ENCODE peak calls at places on chromosomes 11 and 22, in eight cellular contexts. One of them, this sample, is unnamed.
A peak's percentile ranks its signal among the peaks of the same experiment; 100 is the strongest.

GRCh38 chr11:133893381-133893780 is 48.1 kb upstream of the SPATA19 start:
- DNase-seq in lower leg skin: no peak
- DNase-seq in ovary: no peak
- DNase-seq in breast epithelium: no peak
- DNase-seq in HCT116: no peak
- DNase-seq in right lobe of liver: no peak
- DNase-seq in esophagus muscularis mucosa: no peak
- DNase-seq in heart left ventricle: no peak
- DNase-seq in this sample: no peak

GRCh38 chr22:46381142-46381541 is 45.6 kb downstream of the TRMU start:
- DNase-seq in esophagus muscularis mucosa: no peak
- DNase-seq in HCT116: no peak
- DNase-seq in right lobe of liver: peak; percentile 37
- DNase-seq in lower leg skin: no peak
- DNase-seq in ovary: no peak
- DNase-seq in heart left ventricle: peak; percentile 7
- DNase-seq in breast epithelium: no peak
- DNase-seq in this sample: no peak

GRCh38 chr11:129861702-129862107 is 33.7 kb downstream of the NFRKB start:
- DNase-seq in lower leg skin: peak; percentile 76
- DNase-seq in right lobe of liver: no peak
- DNase-seq in HCT116: peak; percentile 61
- DNase-seq in heart left ventricle: no peak
- DNase-seq in esophagus muscularis mucosa: no peak
- DNase-seq in breast epithelium: peak; percentile 92
- DNase-seq in ovary: peak; percentile 55
- DNase-seq in this sample: no peak

GRCh38 chr11:117875397-117876048 is 935 bp downstream of the FXYD6 start:
- DNase-seq in HCT116: no peak
- DNase-seq in right lobe of liver: no peak
- DNase-seq in breast epithelium: no peak
- DNase-seq in lower leg skin: no peak
- DNase-seq in ovary: no peak
- DNase-seq in esophagus muscularis mucosa: no peak
- DNase-seq in heart left ventricle: no peak
- DNase-seq in this sample: no peak

GRCh38 chr11:19595840-19596751 is 116.5 kb upstream of the NAV2 start:
- DNase-seq in ovary: no peak
- DNase-seq in lower leg skin: peak; percentile 26
- DNase-seq in breast epithelium: no peak
- DNase-seq in heart left ventricle: peak; percentile 77
- DNase-seq in HCT116: no peak
- DNase-seq in right lobe of liver: peak; percentile 87
- DNase-seq in esophagus muscularis mucosa: no peak
- DNase-seq in this sample: peak; percentile 28

GRCh38 chr11:41413843-41414242 is 45.6 kb downstream of the LRRC4C start:
- DNase-seq in esophagus muscularis mucosa: no peak
- DNase-seq in ovary: no peak
- DNase-seq in breast epithelium: no peak
- DNase-seq in HCT116: no peak
- DNase-seq in heart left ventricle: no peak
- DNase-seq in right lobe of liver: no peak
- DNase-seq in lower leg skin: no peak
- DNase-seq in this sample: no peak

GRCh38 chr11:41206388-41206787 is 253.1 kb downstream of the LRRC4C start:
- DNase-seq in right lobe of liver: no peak
- DNase-seq in ovary: no peak
- DNase-seq in breast epithelium: no peak
- DNase-seq in HCT116: no peak
- DNase-seq in esophagus muscularis mucosa: no peak
- DNase-seq in heart left ventricle: no peak
- DNase-seq in lower leg skin: no peak
- DNase-seq in this sample: no peak

GRCh38 chr11:129935723-129936122 is 40.3 kb upstream of the NFRKB start:
- DNase-seq in lower leg skin: no peak
- DNase-seq in heart left ventricle: no peak
- DNase-seq in right lobe of liver: no peak
- DNase-seq in HCT116: no peak
- DNase-seq in esophagus muscularis mucosa: no peak
- DNase-seq in ovary: no peak
- DNase-seq in breast epithelium: no peak
- DNase-seq in this sample: no peak

GRCh38 chr22:46763051-46763705 is 728 bp downstream of the TBC1D22A start:
- DNase-seq in lower leg skin: no peak
- DNase-seq in heart left ventricle: peak; percentile 74
- DNase-seq in breast epithelium: no peak
- DNase-seq in HCT116: no peak
- DNase-seq in esophagus muscularis mucosa: no peak
- DNase-seq in right lobe of liver: no peak
- DNase-seq in ovary: no peak
- DNase-seq in this sample: peak; percentile 70

GRCh38 chr11:60455531-60456042 is at the start of gene MS4A1:
- DNase-seq in breast epithelium: no peak
- DNase-seq in esophagus muscularis mucosa: no peak
- DNase-seq in heart left ventricle: no peak
- DNase-seq in HCT116: no peak
- DNase-seq in right lobe of liver: no peak
- DNase-seq in lower leg skin: no peak
- DNase-seq in ovary: no peak
- DNase-seq in this sample: no peak

GRCh38 chr22:17562906-17563870 is at the start of gene SLC25A18:
- DNase-seq in ovary: no peak
- DNase-seq in right lobe of liver: peak; percentile 81
- DNase-seq in breast epithelium: no peak
- DNase-seq in heart left ventricle: peak; percentile 80
- DNase-seq in lower leg skin: no peak
- DNase-seq in esophagus muscularis mucosa: no peak
- DNase-seq in HCT116: no peak
- DNase-seq in this sample: peak; percentile 88

GRCh38 chr11:69215784-69216415 is 60.2 kb downstream of the SMIM38 start:
- DNase-seq in HCT116: no peak
- DNase-seq in right lobe of liver: no peak
- DNase-seq in ovary: no peak
- DNase-seq in esophagus muscularis mucosa: no peak
- DNase-seq in heart left ventricle: no peak
- DNase-seq in breast epithelium: peak; percentile 12
- DNase-seq in lower leg skin: peak; percentile 65
- DNase-seq in this sample: no peak

GRCh38 chr22:44578516-44579230 is 80.6 kb upstream of the RTL6 start:
- DNase-seq in lower leg skin: no peak
- DNase-seq in HCT116: no peak
- DNase-seq in heart left ventricle: peak; percentile 29
- DNase-seq in ovary: no peak
- DNase-seq in esophagus muscularis mucosa: no peak
- DNase-seq in breast epithelium: no peak
- DNase-seq in right lobe of liver: peak; percentile 10
- DNase-seq in this sample: no peak

GRCh38 chr11:90446207-90446606 is 223.4 kb upstream of the CHORDC1 start:
- DNase-seq in esophagus muscularis mucosa: no peak
- DNase-seq in breast epithelium: no peak
- DNase-seq in lower leg skin: no peak
- DNase-seq in ovary: no peak
- DNase-seq in heart left ventricle: no peak
- DNase-seq in right lobe of liver: no peak
- DNase-seq in HCT116: no peak
- DNase-seq in this sample: no peak

GRCh38 chr11:101442171-101442570 is 141.6 kb downstream of the TRPC6 start:
- DNase-seq in right lobe of liver: no peak
- DNase-seq in HCT116: no peak
- DNase-seq in esophagus muscularis mucosa: no peak
- DNase-seq in breast epithelium: no peak
- DNase-seq in heart left ventricle: no peak
- DNase-seq in ovary: no peak
- DNase-seq in lower leg skin: no peak
- DNase-seq in this sample: no peak

GRCh38 chr22:18095101-18095805 is 15.4 kb upstream of the TUBA8 start:
- DNase-seq in HCT116: no peak
- DNase-seq in right lobe of liver: no peak
- DNase-seq in breast epithelium: no peak
- DNase-seq in lower leg skin: no peak
- DNase-seq in esophagus muscularis mucosa: no peak
- DNase-seq in heart left ventricle: no peak
- DNase-seq in ovary: no peak
- DNase-seq in this sample: peak; percentile 84

GRCh38 chr11:60265373-60266214 is 14.9 kb upstream of the MS4A4A start:
- DNase-seq in esophagus muscularis mucosa: no peak
- DNase-seq in breast epithelium: no peak
- DNase-seq in HCT116: peak; percentile 36
- DNase-seq in right lobe of liver: no peak
- DNase-seq in ovary: no peak
- DNase-seq in heart left ventricle: no peak
- DNase-seq in lower leg skin: no peak
- DNase-seq in this sample: no peak

DNA sequence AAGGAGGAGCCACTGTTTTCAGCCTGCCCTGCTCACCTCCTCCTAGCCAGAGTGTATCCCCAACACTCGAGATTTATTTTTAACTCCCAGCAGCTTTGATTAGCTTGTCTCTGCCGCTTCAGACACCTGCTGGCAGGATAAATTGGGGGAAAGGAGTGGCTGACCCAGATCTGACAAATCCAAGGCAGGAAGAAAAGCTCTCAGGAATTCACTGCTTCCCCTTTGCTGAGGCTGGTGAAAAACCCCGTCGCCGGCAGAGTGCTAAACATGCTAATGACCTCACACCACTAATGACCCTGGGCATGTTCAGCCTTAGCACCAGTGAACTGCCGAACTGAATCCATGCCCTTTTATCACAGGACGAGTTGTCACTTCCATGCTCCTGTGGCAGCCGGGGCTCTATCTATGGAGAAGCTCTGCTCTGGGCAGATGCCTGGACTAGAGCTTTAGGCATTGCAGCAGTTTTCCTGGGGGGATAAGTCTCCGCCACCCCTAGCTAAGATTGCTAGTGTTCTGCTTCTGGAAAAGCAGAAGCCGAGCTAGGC is 52.2 kb downstream of the FEZ1 start:
- DNase-seq in breast epithelium: no peak
- DNase-seq in right lobe of liver: no peak
- DNase-seq in heart left ventricle: no peak
- DNase-seq in ovary: no peak
- DNase-seq in HCT116: no peak
- DNase-seq in esophagus muscularis mucosa: no peak
- DNase-seq in lower leg skin: no peak
- DNase-seq in this sample: no peak
- H3K4me3 ChIP-seq in breast epithelium: no peak overlapping the region
- H3K4me3 ChIP-seq in right lobe of liver: no peak overlapping the region
- H3K4me3 ChIP-seq in heart left ventricle: no peak overlapping the region
- H3K4me3 ChIP-seq in ovary: no peak overlapping the region
- H3K4me3 ChIP-seq in HCT116: no peak overlapping the region
- H3K4me3 ChIP-seq in esophagus muscularis mucosa: no peak overlapping the region
- H3K4me3 ChIP-seq in lower leg skin: no peak overlapping the region
- H3K4me3 ChIP-seq in this sample: no peak overlapping the region

DNA sequence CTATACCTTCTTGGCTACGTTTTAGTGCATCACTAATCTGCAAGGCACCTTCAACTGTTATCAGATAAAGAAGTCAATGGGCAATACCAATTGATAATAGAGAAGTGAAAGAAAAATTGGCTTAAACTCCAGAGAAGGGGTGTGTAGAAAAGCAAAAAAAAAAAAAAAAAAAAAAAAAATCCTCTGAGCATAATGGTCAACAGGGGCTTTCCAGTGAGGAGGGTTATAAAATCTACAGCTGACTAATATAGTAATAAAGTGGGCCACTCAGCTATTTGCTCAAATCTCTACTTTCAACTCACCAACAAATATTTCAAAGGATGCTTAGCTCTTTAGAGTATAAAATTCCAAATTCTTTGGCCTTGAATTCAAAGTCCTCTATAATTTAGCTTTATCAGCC is 77.8 kb downstream of the APOL5 start:
- DNase-seq in heart left ventricle: no peak
- DNase-seq in lower leg skin: no peak
- DNase-seq in ovary: no peak
- DNase-seq in esophagus muscularis mucosa: no peak
- DNase-seq in right lobe of liver: no peak
- DNase-seq in HCT116: no peak
- DNase-seq in breast epithelium: no peak
- DNase-seq in this sample: no peak
- TF ChIP-seq POLR2A in heart left ventricle: no peak
- TF ChIP-seq POLR2A in lower leg skin: no peak
- TF ChIP-seq POLR2A in ovary: no peak
- TF ChIP-seq POLR2A in esophagus muscularis mucosa: no peak
- TF ChIP-seq POLR2A in right lobe of liver: no peak
- TF ChIP-seq POLR2A in HCT116: no peak
- TF ChIP-seq POLR2A in breast epithelium: no peak
- TF ChIP-seq POLR2A in this sample: no peak

DNA sequence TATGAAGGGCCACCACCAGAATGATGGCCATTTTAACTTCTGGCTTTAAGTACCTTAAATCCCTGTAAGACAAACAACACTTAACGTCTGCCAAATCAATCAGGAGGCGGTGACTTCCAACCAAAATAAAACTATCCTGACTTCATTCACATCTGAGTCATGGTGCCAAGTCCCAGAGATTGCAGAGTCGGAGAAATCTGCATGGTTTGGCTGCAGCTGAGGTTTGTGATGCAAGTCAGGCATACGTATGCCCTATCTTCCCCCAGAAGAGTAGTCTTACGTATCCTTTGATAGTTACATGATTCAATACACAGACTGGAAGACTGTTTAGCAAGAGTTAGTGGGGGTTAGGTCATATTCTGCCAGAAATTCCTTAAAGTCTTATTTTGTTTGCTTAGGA is 1.7 kb upstream of the GAB2 start:
- DNase-seq in lower leg skin: peak; percentile 71
- DNase-seq in heart left ventricle: no peak
- DNase-seq in HCT116: no peak
- DNase-seq in ovary: peak; percentile 68
- DNase-seq in esophagus muscularis mucosa: no peak
- DNase-seq in breast epithelium: no peak
- DNase-seq in right lobe of liver: no peak
- DNase-seq in this sample: peak; percentile 40
- H3K4me3 ChIP-seq in lower leg skin: no peak overlapping the region
- H3K4me3 ChIP-seq in heart left ventricle: no peak overlapping the region
- H3K4me3 ChIP-seq in HCT116: no peak overlapping the region
- H3K4me3 ChIP-seq in ovary: no peak overlapping the region
- H3K4me3 ChIP-seq in esophagus muscularis mucosa: no peak overlapping the region
- H3K4me3 ChIP-seq in breast epithelium: no peak overlapping the region
- H3K4me3 ChIP-seq in right lobe of liver: no peak overlapping the region
- H3K4me3 ChIP-seq in this sample: no peak overlapping the region

GRCh38 chr11:65576867-65577755 is 1.3 kb downstream of the EHBP1L1 start:
- DNase-seq in right lobe of liver: peak; percentile 75
- DNase-seq in HCT116: no peak
- DNase-seq in esophagus muscularis mucosa: no peak
- DNase-seq in lower leg skin: no peak
- DNase-seq in heart left ventricle: peak; percentile 83
- DNase-seq in breast epithelium: no peak
- DNase-seq in ovary: no peak
- DNase-seq in this sample: peak; percentile 95

GRCh38 chr11:65574147-65574962 is 1.5 kb upstream of the EHBP1L1 start:
- DNase-seq in HCT116: peak; percentile 83
- DNase-seq in ovary: peak; percentile 86
- DNase-seq in heart left ventricle: peak; percentile 98
- DNase-seq in esophagus muscularis mucosa: peak; percentile 97
- DNase-seq in lower leg skin: peak; percentile 81
- DNase-seq in breast epithelium: peak; percentile 83
- DNase-seq in right lobe of liver: peak; percentile 94
- DNase-seq in this sample: peak; percentile 85

GRCh38 chr11:65574963-65575567 is 788 bp upstream of the EHBP1L1 start:
- DNase-seq in lower leg skin: no peak
- DNase-seq in HCT116: no peak
- DNase-seq in heart left ventricle: no peak
- DNase-seq in ovary: no peak
- DNase-seq in right lobe of liver: no peak
- DNase-seq in breast epithelium: no peak
- DNase-seq in esophagus muscularis mucosa: no peak
- DNase-seq in this sample: peak; percentile 73

GRCh38 chr11:65576232-65576866 is 496 bp downstream of the EHBP1L1 start:
- DNase-seq in breast epithelium: no peak
- DNase-seq in right lobe of liver: no peak
- DNase-seq in HCT116: no peak
- DNase-seq in heart left ventricle: no peak
- DNase-seq in esophagus muscularis mucosa: no peak
- DNase-seq in ovary: peak; percentile 68
- DNase-seq in lower leg skin: no peak
- DNase-seq in this sample: peak; percentile 63

GRCh38 chr11:65575568-65576231 is at the start of gene EHBP1L1:
- DNase-seq in right lobe of liver: peak; percentile 82
- DNase-seq in heart left ventricle: peak; percentile 92
- DNase-seq in lower leg skin: no peak
- DNase-seq in breast epithelium: no peak
- DNase-seq in ovary: peak; percentile 72
- DNase-seq in esophagus muscularis mucosa: no peak
- DNase-seq in HCT116: no peak
- DNase-seq in this sample: peak; percentile 73
- TF ChIP-seq POLR2A in right lobe of liver: peak; percentile 30
- TF ChIP-seq POLR2A in heart left ventricle: no peak
- TF ChIP-seq POLR2A in lower leg skin: no peak
- TF ChIP-seq POLR2A in breast epithelium: no peak
- TF ChIP-seq POLR2A in ovary: no peak
- TF ChIP-seq POLR2A in esophagus muscularis mucosa: peak; percentile 25
- TF ChIP-seq POLR2A in HCT116: peak; percentile 29
- TF ChIP-seq POLR2A in this sample: peak; percentile 82

This sample was measured in gastrocnemius medialis.